ENCODE peak calls at places on chromosomes 5 and 9, in four cellular contexts. D is WTC11, Z is epithelial cell of esophagus, F is GM13977. I is an unnamed sample.

GRCh38 chr5:179243333-179243732 is 101.9 kb downstream of the ADAMTS2 start:
- DNase-seq in Z (no peak), F (no peak), D (peak), I (no peak)

GRCh38 chr9:133274236-133275104 is 531 bp downstream of the ABO start:
- DNase-seq in Z (no peak), F (no peak), D (peak), I (no peak)

GRCh38 chr5:76331139-76331538 is 71.9 kb upstream of the IQGAP2 start:
- DNase-seq in D (no peak), F (no peak), Z (no peak), I (no peak)

GRCh38 chr9:90102292-90102901 is 497.6 kb downstream of the GADD45G start:
- DNase-seq in F (peak), Z (peak), D (peak), I (peak)

GRCh38 chr5:149656576-149657182 is 73.4 kb upstream of the PPARGC1B start:
- DNase-seq in F (peak), Z (peak), D (peak), I (peak)

GRCh38 chr9:98331536-98332259 is 76.2 kb upstream of the TBC1D2 start:
- DNase-seq in F (no peak), D (no peak), Z (no peak), I (no peak)

GRCh38 chr9:31188496-31188895 is 1195.9 kb upstream of the ACO1 start:
- DNase-seq in Z (no peak), D (no peak), F (no peak), I (no peak)

GRCh38 chr9:138103111-138103823 is 225.7 kb downstream of the CACNA1B start:
- DNase-seq in Z (no peak), D (no peak), F (peak), I (peak)

GRCh38 chr9:119861801-119862200 is 492.6 kb upstream of the BRINP1 start:
- DNase-seq in Z (no peak), D (no peak), F (no peak), I (no peak)

GRCh38 chr5:174723979-174724483 is 351 bp upstream of the MSX2 start:
- DNase-seq in D (no peak), Z (no peak), F (no peak), I (no peak)

GRCh38 chr9:132575005-132575609 is 7.3 kb upstream of the BARHL1 start:
- DNase-seq in Z (peak), D (peak), F (peak), I (peak)

GRCh38 chr9:35470894-35471293 is 19.0 kb upstream of the RUSC2 start:
- DNase-seq in F (no peak), D (no peak), Z (peak), I (no peak)

GRCh38 chr9:81559197-81559596 is 130.2 kb downstream of the TLE1 start:
- DNase-seq in Z (no peak), D (no peak), F (no peak), I (no peak)

GRCh38 chr5:31481531-31481930 is 50.4 kb downstream of the DROSHA start:
- DNase-seq in Z (no peak), D (no peak), F (no peak), I (no peak)

GRCh38 chr5:82820958-82821880 is 256.0 kb downstream of the TMEM167A start:
- DNase-seq in D (no peak), F (peak), Z (no peak), I (peak)

GRCh38 chr9:133780404-133780945 is 42.3 kb upstream of the SARDH start:
- DNase-seq in F (no peak), D (no peak), Z (no peak), I (no peak)

GRCh38 chr5:1763548-1763911 is 36.1 kb downstream of the MRPL36 start:
- DNase-seq in F (peak), Z (peak), D (peak), I (peak)

GRCh38 chr5:129820-130219 is 37.9 kb downstream of the PLEKHG4B start:
- DNase-seq in Z (no peak), D (no peak), F (no peak), I (no peak)

GRCh38 chr9:23342296-23342695 is 483.7 kb downstream of the ELAVL2 start:
- DNase-seq in D (no peak), Z (peak), F (no peak), I (no peak)

GRCh38 chr9:77158772-77159513 is 18.4 kb upstream of the VPS13A start:
- DNase-seq in F (no peak), Z (peak), D (no peak), I (no peak)

GRCh38 chr9:96524045-96524444 is 74.1 kb downstream of the HABP4 start:
- DNase-seq in F (no peak), D (no peak), Z (no peak), I (no peak)

GRCh38 chr5:73104326-73104725 is 16.0 kb upstream of the TMEM171 start:
- DNase-seq in Z (no peak), D (no peak), F (no peak), I (no peak)

GRCh38 chr9:93116049-93116961 is 17.7 kb downstream of the NINJ1 start:
- DNase-seq in Z (no peak), D (no peak), F (no peak), I (no peak)

GRCh38 chr5:172187118-172188032 is 649 bp downstream of the STK10 start:
- DNase-seq in Z (peak), D (peak), F (peak), I (peak)

GRCh38 chr9:81687521-81688261 is 1.7 kb downstream of the TLE1 start:
- DNase-seq in F (peak), D (peak), Z (peak), I (peak)

DNA sequence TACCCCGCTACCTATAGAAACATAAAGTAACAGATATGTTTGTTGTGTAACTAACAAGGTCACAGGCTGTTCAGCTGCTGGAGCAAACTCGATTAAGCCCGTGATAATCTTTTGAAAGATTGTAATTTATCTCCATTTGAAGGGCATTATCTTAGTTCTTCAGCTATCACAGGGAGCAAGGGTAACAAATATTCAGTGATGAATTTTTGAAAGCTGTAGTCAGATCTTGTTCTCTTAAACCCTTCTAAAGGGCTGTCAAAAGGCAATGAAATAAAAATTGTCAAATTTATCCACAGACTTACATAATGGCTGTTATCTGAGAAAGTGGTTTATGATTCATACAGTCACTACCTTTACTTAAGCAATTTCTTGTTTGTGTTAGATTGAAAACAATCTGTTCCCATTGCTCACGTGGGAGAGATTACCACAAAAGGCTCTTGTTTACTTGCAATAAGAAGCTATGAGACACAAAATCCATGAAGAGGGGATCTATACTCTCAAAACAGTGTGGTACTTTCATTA is 78.3 kb upstream of the ZNF608 start:
- DNase-seq in D (no peak), Z (peak), F (no peak), I (no peak)
- TF ChIP-seq CTCF in D (no peak), Z (no peak), F (no peak), I (no peak)

GRCh38 chr9:15696979-15697378 is 144.1 kb downstream of the CCDC171 start:
- DNase-seq in Z (no peak), D (no peak), F (no peak), I (no peak)
- TF ChIP-seq CTCF in Z (peak), D (no peak), F (no peak), I (no peak)

GRCh38 chr5:74401566-74402320 is 238.8 kb downstream of the ENC1 start:
- DNase-seq in D (no peak), F (no peak), Z (peak), I (no peak)

GRCh38 chr5:74402553-74402952 is 238.0 kb downstream of the ENC1 start:
- DNase-seq in D (no peak), F (no peak), Z (no peak), I (no peak)

GRCh38 chr5:74406844-74407243 is 233.7 kb downstream of the ENC1 start:
- DNase-seq in F (no peak), D (no peak), Z (no peak), I (no peak)

GRCh38 chr5:74403771-74404170 is 236.8 kb downstream of the ENC1 start:
- DNase-seq in F (no peak), D (no peak), Z (no peak), I (no peak)

GRCh38 chr5:74404574-74405310 is 235.8 kb downstream of the ENC1 start:
- DNase-seq in F (no peak), Z (no peak), D (no peak), I (no peak)
- TF ChIP-seq CTCF in F (no peak), Z (no peak), D (no peak), I (no peak)

GRCh38 chr5:98275980-98276379 is 497.5 kb upstream of the RGMB start:
- DNase-seq in D (no peak), F (no peak), Z (no peak), I (no peak)
- TF ChIP-seq CTCF in D (no peak), F (no peak), Z (no peak), I (no peak)